ENCODE peak calls at places on chromosomes 3 and 15, in nine cellular contexts. E is K562, Y is Peyer's patch, D is body of pancreas, T is uterus, X is heart left ventricle, Z is A549, A is right lobe of liver, L is esophagus squamous epithelium. F is an unnamed sample.

GRCh38 chr3:169400874-169401273 is 262.6 kb downstream of the MECOM start:
- DNase-seq in D (no peak), T (no peak), E (no peak), Y (no peak), L (no peak), X (no peak), A (no peak), Z (no peak), F (no peak)

GRCh38 chr3:115788921-115789470 is 165.7 kb downstream of the GAP43 start:
- DNase-seq in T (no peak), E (no peak), A (no peak), L (no peak), X (no peak), Y (no peak), Z (peak), D (no peak), F (no peak)

GRCh38 chr15:81901323-81901722 is 144.5 kb downstream of the MEX3B start:
- DNase-seq in Z (no peak), L (no peak), X (no peak), A (no peak), Y (no peak), E (no peak), T (no peak), D (no peak), F (no peak)

GRCh38 chr3:119639494-119640350 is 20.7 kb downstream of the POPDC2 start:
- DNase-seq in D (no peak), L (no peak), Y (no peak), X (no peak), T (no peak), E (no peak), Z (no peak), A (no peak), F (no peak)

GRCh38 chr3:154786724-154787123 is 293.4 kb upstream of the MME start:
- DNase-seq in X (no peak), Y (no peak), L (no peak), Z (no peak), E (no peak), A (no peak), D (no peak), T (no peak), F (no peak)

GRCh38 chr15:67746022-67746421 is 79.3 kb upstream of the SKOR1 start:
- DNase-seq in Y (no peak), X (no peak), D (no peak), L (no peak), E (no peak), A (no peak), T (no peak), Z (no peak), F (no peak)

GRCh38 chr3:145088917-145089316 is 1072.1 kb downstream of the PLOD2 start:
- DNase-seq in Z (no peak), T (no peak), E (no peak), L (no peak), D (no peak), A (no peak), X (no peak), Y (no peak), F (no peak)

GRCh38 chr3:142272200-142272891 is 47.0 kb upstream of the GK5 start:
- DNase-seq in A (no peak), L (no peak), X (no peak), T (no peak), E (no peak), Y (no peak), D (no peak), Z (no peak), F (no peak)

GRCh38 chr3:154458560-154458959 is 28.6 kb upstream of the GPR149 start:
- DNase-seq in Z (no peak), E (no peak), A (no peak), X (no peak), Y (no peak), L (no peak), D (no peak), T (no peak), F (no peak)

GRCh38 chr3:86787091-86787490 is 203.9 kb downstream of the VGLL3 start:
- DNase-seq in Y (no peak), T (no peak), X (no peak), D (no peak), Z (no peak), L (no peak), E (no peak), A (no peak), F (no peak)

GRCh38 chr15:34693053-34693744 is 61.6 kb downstream of the GJD2 start:
- DNase-seq in X (no peak), Z (no peak), D (no peak), L (no peak), A (no peak), Y (no peak), T (no peak), E (no peak), F (no peak)

GRCh38 chr3:20040476-20041196 is 390 bp downstream of the KAT2B start:
- DNase-seq in X (peak), A (peak), D (peak), L (no peak), T (peak), Z (peak), E (peak), Y (peak), F (peak)

GRCh38 chr3:20041197-20041780 is 1.0 kb downstream of the KAT2B start:
- DNase-seq in Z (peak), D (peak), A (peak), Y (peak), T (peak), E (peak), X (peak), L (peak), F (peak)

GRCh38 chr3:20043825-20044224 is 3.6 kb downstream of the KAT2B start:
- DNase-seq in E (no peak), L (no peak), D (no peak), A (no peak), Z (no peak), Y (no peak), X (no peak), T (no peak), F (no peak)

GRCh38 chr3:20043398-20043797 is 3.2 kb downstream of the KAT2B start:
- DNase-seq in A (peak), E (no peak), Z (no peak), T (peak), D (peak), Y (peak), X (peak), L (peak), F (peak)

DNA sequence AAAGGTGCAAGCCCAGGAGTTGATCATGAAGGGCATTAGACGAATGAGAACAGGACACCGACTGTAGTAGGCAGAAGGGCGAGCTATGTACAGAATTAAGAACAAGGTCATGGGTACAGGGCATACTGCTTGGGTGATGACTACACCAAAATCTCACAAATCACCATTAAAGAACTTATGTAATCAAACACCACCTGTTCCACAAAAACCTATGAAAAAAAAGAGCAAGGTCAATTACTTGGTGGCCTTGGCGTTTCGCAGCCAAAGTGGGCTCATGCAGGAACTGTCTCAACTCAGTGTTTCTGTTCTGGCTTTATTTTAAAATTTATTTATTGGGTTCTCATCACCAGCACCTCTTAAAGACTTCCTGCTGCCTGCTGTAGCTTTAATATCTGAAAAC is 2.1 kb downstream of the KAT2B start:
- DNase-seq in Y (no peak), E (no peak), D (no peak), X (no peak), A (no peak), T (no peak), Z (no peak), L (no peak), F (no peak)
- H3K4me3 ChIP-seq in Y (no peak), E (no peak), D (no peak), X (peak), A (no peak), T (no peak), Z (no peak), L (no peak), F (no peak)

GRCh38 chr15:23687143-23687470 is at the start of gene NDN:
- DNase-seq in E (peak), D (peak), X (peak), L (no peak), Z (no peak), Y (peak), T (peak), A (no peak), F (no peak)
- TF ChIP-seq POLR2A in E (no peak), D (peak), X (no peak), L (no peak), Z (no peak), Y (no peak), T (peak), A (no peak), F (no peak)

DNA sequence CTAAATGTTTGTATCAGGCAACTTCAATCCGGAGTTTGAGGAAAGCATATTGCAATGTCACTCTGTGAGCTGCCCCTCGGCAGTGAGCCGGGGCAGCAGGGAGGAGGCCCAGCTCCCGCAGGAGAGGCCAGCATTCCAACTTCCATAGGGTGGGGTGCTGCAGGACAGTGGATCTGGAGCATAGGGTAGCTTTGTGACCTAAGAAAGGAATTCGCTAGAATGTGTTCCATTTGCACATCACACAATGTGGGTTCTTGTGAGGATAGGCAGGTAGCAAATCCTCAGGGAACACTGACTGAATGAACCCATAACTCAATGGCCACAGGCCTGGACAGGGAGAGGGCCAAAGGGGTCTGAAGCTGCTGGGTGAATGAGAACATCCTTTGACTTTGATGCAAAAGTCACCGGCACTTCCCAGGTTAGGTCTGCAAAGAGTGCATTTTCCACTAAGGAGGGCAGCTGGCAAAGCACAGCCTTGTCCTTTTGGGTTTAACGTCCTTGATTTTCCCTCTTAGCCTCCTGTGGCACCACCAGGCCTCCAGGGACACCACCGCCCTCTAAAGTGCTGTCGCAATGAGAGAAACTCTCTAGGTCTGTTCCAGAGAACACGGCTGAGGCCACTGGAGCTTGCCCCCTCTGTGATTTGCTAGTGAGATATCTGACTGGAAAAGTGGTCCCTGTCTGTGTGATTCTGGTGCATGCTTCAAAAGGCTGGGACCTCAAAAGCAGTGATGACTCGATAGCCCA is 36.2 kb downstream of the GABRB3 start:
- DNase-seq in A (no peak), D (no peak), Z (no peak), T (no peak), X (no peak), L (no peak), E (no peak), Y (no peak), F (no peak)
- TF ChIP-seq CTCF in A (no peak), D (no peak), Z (no peak), T (no peak), X (no peak), L (no peak), E (no peak), Y (no peak), F (no peak)

GRCh38 chr3:152219225-152219624 is 49.5 kb upstream of the MBNL1 start:
- DNase-seq in Y (no peak), E (no peak), L (no peak), X (no peak), Z (no peak), A (no peak), D (no peak), T (no peak), F (no peak)
- H3K4me3 ChIP-seq in Y (no peak), E (no peak), L (no peak), X (no peak), Z (no peak), A (no peak), D (no peak), T (no peak), F (no peak)

GRCh38 chr3:12959395-12959794 is 113.8 kb downstream of the IQSEC1 start:
- DNase-seq in L (no peak), E (no peak), Z (no peak), D (no peak), T (no peak), A (no peak), X (no peak), Y (no peak), F (no peak)
- TF ChIP-seq POLR2A in L (no peak), E (no peak), Z (no peak), D (no peak), T (no peak), A (no peak), X (no peak), Y (no peak), F (no peak)

GRCh38 chr3:69178100-69178499 is 55.7 kb upstream of the LMOD3 start:
- DNase-seq in A (no peak), T (no peak), Z (no peak), D (no peak), Y (no peak), L (no peak), E (no peak), X (no peak), F (no peak)

GRCh38 chr3:69181592-69182211 is 59.3 kb upstream of the LMOD3 start:
- DNase-seq in A (no peak), L (no peak), Y (no peak), X (no peak), T (no peak), Z (no peak), E (no peak), D (no peak), F (no peak)

GRCh38 chr3:69180869-69181591 is 58.6 kb upstream of the LMOD3 start:
- DNase-seq in T (no peak), D (no peak), Z (no peak), E (no peak), A (no peak), L (no peak), Y (no peak), X (no peak), F (no peak)

GRCh38 chr3:69179740-69180372 is 57.5 kb upstream of the LMOD3 start:
- DNase-seq in D (no peak), L (no peak), Y (no peak), X (no peak), E (no peak), Z (no peak), T (no peak), A (no peak), F (no peak)

DNA sequence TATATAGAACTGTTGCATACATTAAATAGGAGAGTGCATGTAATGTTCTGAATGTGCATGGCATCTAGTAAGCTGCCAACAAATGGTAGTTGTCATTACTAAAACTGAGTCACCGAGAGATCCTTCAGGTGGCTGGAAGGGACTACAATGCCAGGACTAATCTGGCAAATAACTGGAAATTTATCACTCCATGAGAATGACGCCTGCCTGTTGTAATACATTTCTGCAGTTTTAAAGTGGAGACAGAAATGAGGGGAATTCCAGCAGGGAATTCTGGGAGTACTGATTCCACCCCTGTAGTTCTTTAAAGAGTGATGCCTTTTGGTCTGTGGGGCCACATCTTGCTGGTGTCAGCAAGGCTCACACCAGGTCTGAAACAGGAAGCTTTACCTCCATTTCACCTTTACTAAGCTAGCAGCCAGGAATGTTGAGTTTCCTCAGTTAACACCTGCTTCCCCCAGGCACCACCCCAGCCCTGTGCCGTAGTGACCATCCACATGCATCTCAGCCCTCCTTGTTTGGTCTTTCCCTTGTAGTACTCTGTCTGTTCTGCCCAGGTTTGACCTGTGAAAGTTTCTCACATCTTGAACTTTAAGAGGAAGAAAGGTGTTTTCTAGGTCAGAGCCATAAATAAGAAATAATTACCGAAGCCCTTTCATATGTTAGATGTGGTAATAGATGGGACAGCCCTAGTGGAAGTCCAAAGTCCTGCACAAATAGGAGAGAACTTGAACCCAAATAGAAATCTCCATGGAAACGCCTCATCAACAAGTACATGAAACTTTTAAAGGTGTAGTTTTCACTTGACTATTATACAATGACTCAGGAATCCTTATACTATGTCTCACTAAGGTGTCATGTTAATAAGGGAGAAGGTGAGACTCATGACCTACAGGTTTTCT is 56.7 kb upstream of the LMOD3 start:
- DNase-seq in E (no peak), D (no peak), A (no peak), Z (no peak), L (no peak), X (no peak), T (no peak), Y (peak), F (no peak)
- TF ChIP-seq CTCF in E (no peak), D (no peak), A (no peak), Z (no peak), L (peak), X (no peak), T (no peak), Y (no peak), F (no peak)

DNA sequence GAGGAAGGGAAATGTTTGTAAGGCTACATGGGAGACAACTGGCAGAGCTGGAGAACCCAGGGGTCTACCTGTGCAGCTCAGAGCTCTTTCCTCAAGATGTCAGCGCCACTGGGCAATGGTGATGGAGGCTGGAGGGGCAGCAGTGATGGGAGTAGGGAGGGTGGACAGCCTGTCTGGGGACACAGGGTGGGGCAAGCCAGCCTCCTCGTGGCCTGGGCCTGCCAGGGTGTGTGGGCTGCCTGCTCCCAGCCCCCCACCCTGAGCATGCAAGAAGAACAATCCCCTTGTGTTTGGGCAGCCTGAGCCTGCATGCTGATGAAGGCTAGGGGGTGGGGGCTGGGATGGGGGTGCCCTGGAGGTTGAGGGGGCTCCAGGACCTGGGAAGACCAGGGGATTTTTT is 1.2 kb downstream of the PCBP4 start:
- DNase-seq in A (no peak), Y (no peak), L (no peak), E (no peak), D (no peak), T (no peak), Z (no peak), X (no peak), F (no peak)
- H3K4me3 ChIP-seq in A (no peak), Y (no peak), L (no peak), E (no peak), D (no peak), T (no peak), Z (no peak), X (peak), F (no peak)

GRCh38 chr3:122700193-122700592 is 19.6 kb downstream of the PARP14 start:
- DNase-seq in E (no peak), Y (no peak), T (no peak), D (no peak), A (no peak), Z (no peak), X (no peak), L (no peak), F (no peak)

GRCh38 chr3:122705379-122705778 is 24.7 kb downstream of the PARP14 start:
- DNase-seq in E (no peak), X (no peak), Z (no peak), T (no peak), A (no peak), Y (no peak), D (no peak), L (no peak), F (no peak)
- TF ChIP-seq POLR2A in E (no peak), X (no peak), Z (no peak), T (no peak), A (no peak), Y (no peak), D (no peak), L (no peak), F (no peak)

F was measured in lower leg skin.